ENCODE peak calls at places on chromosomes 6 and 20, in five cellular contexts. D, Z, M, V and O are unnamed samples.

GRCh38 chr6:5906842-5907241 is 99.9 kb downstream of the NRN1 start:
- DNase-seq in D (no peak), Z (no peak), M (no peak), V (no peak), O (no peak)

GRCh38 chr6:8664700-8665099 is 229.4 kb upstream of the SLC35B3 start:
- DNase-seq in D (no peak), Z (no peak), M (no peak), V (no peak), O (no peak)

GRCh38 chr20:9928955-9929354 is 90.1 kb upstream of the PAK5 start:
- DNase-seq in D (no peak), Z (no peak), M (no peak), V (no peak), O (no peak)

GRCh38 chr6:24761193-24761835 is 13.4 kb upstream of the GMNN start:
- DNase-seq in D (peak), Z (peak), M (no peak), V (no peak), O (peak)

GRCh38 chr20:40197744-40198143 is 491.3 kb downstream of the MAFB start:
- DNase-seq in D (no peak), Z (no peak), M (no peak), V (no peak), O (no peak)

GRCh38 chr6:128512296-128512695 is 8.1 kb downstream of the PTPRK start:
- DNase-seq in D (no peak), Z (no peak), M (no peak), V (no peak), O (no peak)

GRCh38 chr6:138467901-138468300 is 31.4 kb downstream of the NHSL1 start:
- DNase-seq in D (no peak), Z (no peak), M (no peak), V (no peak), O (no peak)

GRCh38 chr20:7926767-7927166 is 13.5 kb downstream of the HAO1 start:
- DNase-seq in D (no peak), Z (peak), M (no peak), V (peak), O (no peak)

GRCh38 chr20:51860015-51860882 is 57.9 kb upstream of the SALL4 start:
- DNase-seq in D (no peak), Z (no peak), M (no peak), V (no peak), O (peak)

GRCh38 chr20:32872266-32872665 is 13.5 kb downstream of the EFCAB8 start:
- DNase-seq in D (no peak), Z (no peak), M (no peak), V (no peak), O (no peak)

GRCh38 chr6:170044836-170045562 is 245.9 kb downstream of the DLL1 start:
- DNase-seq in D (no peak), Z (no peak), M (no peak), V (no peak), O (no peak)

GRCh38 chr6:169859401-169859977 is 108.1 kb downstream of the ERMARD start:
- DNase-seq in D (no peak), Z (peak), M (no peak), V (no peak), O (no peak)

GRCh38 chr6:44851176-44851575 is 463.7 kb downstream of the CDC5L start:
- DNase-seq in D (no peak), Z (no peak), M (no peak), V (no peak), O (no peak)

GRCh38 chr20:431012-431904 is 23.2 kb downstream of the RBCK1 start:
- DNase-seq in D (peak), Z (peak), M (no peak), V (peak), O (peak)

GRCh38 chr20:58630063-58630462 is 21.0 kb upstream of the STX16 start:
- DNase-seq in D (no peak), Z (no peak), M (no peak), V (no peak), O (no peak)

GRCh38 chr6:53887318-53887717 is 92.5 kb downstream of the LRRC1 start:
- DNase-seq in D (no peak), Z (no peak), M (no peak), V (no peak), O (no peak)

GRCh38 chr20:57900226-57900905 is 190.6 kb upstream of the PMEPA1 start:
- DNase-seq in D (no peak), Z (no peak), M (no peak), V (no peak), O (no peak)

GRCh38 chr20:22698443-22698842 is 114.1 kb upstream of the FOXA2 start:
- DNase-seq in D (no peak), Z (no peak), M (no peak), V (no peak), O (no peak)

GRCh38 chr6:84687487-84687886 is 76.9 kb downstream of the TBX18 start:
- DNase-seq in D (no peak), Z (no peak), M (no peak), V (no peak), O (no peak)

GRCh38 chr6:99270852-99271251 is 78.6 kb downstream of the FAXC start:
- DNase-seq in D (no peak), Z (no peak), M (no peak), V (no peak), O (no peak)

GRCh38 chr6:163507965-163508364 is 93.4 kb downstream of the QKI start:
- DNase-seq in D (no peak), Z (no peak), M (no peak), V (no peak), O (no peak)

GRCh38 chr6:165191461-165191860 is 117.9 kb downstream of the C6orf118 start:
- DNase-seq in D (no peak), Z (no peak), M (no peak), V (no peak), O (no peak)

GRCh38 chr6:166776571-166776970 is 149.5 kb upstream of the RPS6KA2 start:
- DNase-seq in D (no peak), Z (no peak), M (no peak), V (no peak), O (no peak)

GRCh38 chr6:159715605-159716004 is 11.7 kb upstream of the WTAP start:
- DNase-seq in D (no peak), Z (no peak), M (no peak), V (no peak), O (no peak)

GRCh38 chr20:45354423-45355208 is 6.4 kb upstream of the SDC4 start:
- DNase-seq in D (no peak), Z (no peak), M (no peak), V (no peak), O (no peak)

GRCh38 chr6:20126789-20127653 is 85.2 kb downstream of the MBOAT1 start:
- DNase-seq in D (peak), Z (peak), M (peak), V (peak), O (peak)

GRCh38 chr20:58130156-58130555 is 98.3 kb downstream of the ANKRD60 start:
- DNase-seq in D (no peak), Z (no peak), M (no peak), V (no peak), O (no peak)

GRCh38 chr6:12635813-12636212 is 80.8 kb upstream of the PHACTR1 start:
- DNase-seq in D (no peak), Z (no peak), M (no peak), V (no peak), O (no peak)

GRCh38 chr20:5841492-5841891 is 91.3 kb downstream of the SHLD1 start:
- DNase-seq in D (no peak), Z (no peak), M (no peak), V (no peak), O (no peak)

GRCh38 chr6:110034637-110035096 is 56.6 kb downstream of the GPR6 start:
- DNase-seq in D (no peak), Z (no peak), M (no peak), V (no peak), O (no peak)

GRCh38 chr6:46677314-46677654 is 10.4 kb upstream of the TDRD6 start:
- DNase-seq in D (peak), Z (no peak), M (no peak), V (peak), O (peak)

GRCh38 chr6:124080483-124080882 is 276.8 kb downstream of the NKAIN2 start:
- DNase-seq in D (no peak), Z (no peak), M (no peak), V (no peak), O (no peak)

GRCh38 chr20:24504331-24505285 is 35.2 kb downstream of the SYNDIG1 start:
- DNase-seq in D (no peak), Z (no peak), M (no peak), V (no peak), O (no peak)

GRCh38 chr20:56117350-56117749 is 112.0 kb upstream of the CBLN4 start:
- DNase-seq in D (no peak), Z (no peak), M (no peak), V (no peak), O (no peak)

GRCh38 chr20:32536861-32537656 is 48.1 kb downstream of the NOL4L start:
- DNase-seq in D (no peak), Z (peak), M (no peak), V (no peak), O (peak)

DNA sequence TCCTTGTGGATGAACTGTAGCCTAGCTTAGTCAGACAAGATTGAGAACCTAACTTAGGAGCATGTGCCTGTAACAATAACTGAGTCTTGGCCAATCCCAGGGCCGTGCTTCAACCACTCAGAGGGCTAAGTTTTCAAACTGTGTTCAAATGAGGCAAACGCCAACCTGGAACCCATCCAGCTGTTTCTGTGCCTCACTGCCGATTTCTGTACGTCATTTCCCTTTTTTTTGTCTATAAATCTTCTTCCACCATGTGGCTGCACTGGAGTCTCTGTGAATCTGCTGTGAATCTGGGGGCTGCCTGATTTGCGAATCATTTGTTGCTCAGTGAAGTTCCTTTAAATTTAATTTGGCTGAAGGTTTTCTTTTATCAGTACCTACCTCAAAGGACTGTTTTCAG is 115.0 kb upstream of the CHD6 start:
- DNase-seq in D (no peak), Z (no peak), M (no peak), V (no peak), O (no peak)
- TF ChIP-seq FOXM1 in D (no peak), Z (no peak), M (no peak), V (no peak), O (no peak)

GRCh38 chr6:152598858-152599537 is 38.2 kb downstream of the SYNE1 start:
- DNase-seq in D (no peak), Z (peak), M (no peak), V (no peak), O (no peak)

GRCh38 chr6:152598421-152598820 is 38.7 kb downstream of the SYNE1 start:
- DNase-seq in D (no peak), Z (no peak), M (no peak), V (no peak), O (no peak)

GRCh38 chr6:152594726-152595125 is 42.4 kb downstream of the SYNE1 start:
- DNase-seq in D (no peak), Z (no peak), M (no peak), V (no peak), O (no peak)

GRCh38 chr6:152596706-152597105 is 40.5 kb downstream of the SYNE1 start:
- DNase-seq in D (no peak), Z (no peak), M (no peak), V (no peak), O (no peak)

GRCh38 chr6:152595507-152595906 is 41.7 kb downstream of the SYNE1 start:
- DNase-seq in D (no peak), Z (no peak), M (no peak), V (peak), O (peak)
- TF ChIP-seq FOXM1 in D (no peak), Z (no peak), M (no peak), V (no peak), O (no peak)

GRCh38 chr6:153092082-153093013 is 38.7 kb downstream of the RGS17 start:
- DNase-seq in D (no peak), Z (no peak), M (peak), V (no peak), O (peak)
- TF ChIP-seq FOXM1 in D (no peak), Z (peak), M (peak), V (no peak), O (no peak)

GRCh38 chr20:17910828-17911294 is 57.7 kb downstream of the SNX5 start:
- DNase-seq in D (peak), Z (no peak), M (no peak), V (no peak), O (no peak)
- TF ChIP-seq FOXM1 in D (no peak), Z (no peak), M (no peak), V (no peak), O (no peak)

DNA sequence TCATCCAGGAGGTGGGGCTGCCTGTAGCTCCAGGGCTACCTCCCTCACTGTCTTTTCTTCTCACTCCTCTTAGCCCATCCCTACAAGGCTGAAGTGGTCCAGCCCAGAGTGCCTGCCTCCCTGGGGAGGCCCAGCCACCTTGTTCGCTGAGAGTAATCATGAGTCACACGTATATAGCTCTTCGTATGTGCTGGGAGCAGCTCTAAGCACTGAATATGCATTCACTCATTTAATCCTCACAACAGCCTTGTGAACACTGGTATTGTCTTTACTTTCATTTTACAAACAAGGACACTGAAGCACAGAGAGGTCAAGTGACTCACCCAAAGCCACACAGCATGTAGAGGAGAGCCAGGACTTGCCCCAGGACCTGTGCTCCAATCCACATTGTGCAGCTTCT is 14.7 kb upstream of the CCDC167 start:
- DNase-seq in D (no peak), Z (no peak), M (no peak), V (no peak), O (no peak)
- TF ChIP-seq FOXM1 in D (no peak), Z (no peak), M (no peak), V (no peak), O (no peak)

DNA sequence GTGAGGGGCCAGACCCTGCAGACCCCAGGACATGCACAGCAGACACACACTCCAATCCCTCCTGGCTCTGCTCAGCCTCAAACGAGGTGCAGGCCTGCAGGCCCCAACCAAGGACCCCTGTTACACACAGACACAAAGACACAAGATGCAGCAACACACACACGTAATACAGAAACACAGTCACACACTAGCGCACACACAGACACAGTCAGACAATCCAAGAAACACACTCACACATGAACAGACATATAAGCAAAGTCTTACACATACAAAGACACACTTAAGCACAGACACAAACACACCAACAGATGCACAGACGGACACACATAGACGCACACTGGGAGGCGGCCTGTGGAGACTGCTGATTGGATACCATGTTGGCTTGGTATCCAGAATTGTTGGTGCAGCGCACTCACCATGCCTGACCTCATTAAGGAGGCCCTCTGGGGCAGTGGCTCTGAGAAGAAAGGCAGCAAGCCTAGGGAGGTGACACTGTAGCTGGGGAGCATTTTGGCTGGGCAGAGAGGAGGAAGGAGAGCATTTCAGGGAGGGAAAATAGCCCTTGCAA is 1.6 kb upstream of the HSPA12B start:
- DNase-seq in D (no peak), Z (no peak), M (no peak), V (no peak), O (no peak)
- TF ChIP-seq FOXM1 in D (no peak), Z (no peak), M (no peak), V (no peak), O (no peak)

DNA sequence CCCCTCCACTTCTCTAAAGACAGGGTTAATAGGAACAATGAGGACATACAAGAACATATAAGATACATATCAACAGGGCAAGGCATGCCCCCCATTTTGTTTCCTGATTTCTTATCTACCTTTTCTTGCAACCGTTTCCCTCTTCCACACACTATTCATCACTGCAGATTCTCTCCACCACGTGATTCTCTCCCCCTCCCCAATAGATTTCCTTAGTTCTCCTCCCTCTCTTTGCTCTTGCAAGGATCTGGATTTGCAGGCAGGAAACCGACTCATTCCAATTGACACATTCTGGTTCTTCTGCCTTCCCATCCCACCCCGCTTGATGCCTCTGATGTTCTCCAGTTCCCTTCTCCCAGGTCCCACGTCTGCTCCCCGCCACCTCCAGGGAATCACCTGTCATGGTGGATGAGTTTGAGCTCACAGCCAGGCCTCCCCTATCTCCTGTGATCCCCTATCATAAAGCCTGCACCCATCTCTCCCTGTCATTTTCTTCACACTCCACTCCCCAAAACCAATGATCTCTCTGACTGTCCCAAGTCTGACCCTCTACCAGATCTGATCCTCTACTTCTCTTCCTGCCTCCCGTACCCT is 7.5 kb downstream of the GABBR1 start:
- DNase-seq in D (no peak), Z (no peak), M (no peak), V (no peak), O (no peak)
- TF ChIP-seq FOXM1 in D (no peak), Z (no peak), M (no peak), V (no peak), O (no peak)